ENCODE peak calls at places on chromosomes 4 and X, in four cellular contexts. One of them, this sample, is unnamed.

GRCh38 chr4:23932935-23933334 is 43.1 kb upstream of the PPARGC1A start:
- DNase-seq in HepG2: no peak
- DNase-seq in GM12878: no peak
- DNase-seq in K562: no peak
- DNase-seq in this sample: peak; percentile 43

GRCh38 chr4:155522201-155522600 is 144.4 kb upstream of the GUCY1A1 start:
- DNase-seq in K562: no peak
- DNase-seq in HepG2: no peak
- DNase-seq in GM12878: no peak
- DNase-seq in this sample: no peak

GRCh38 chrX:97524340-97524739 is 640.6 kb downstream of the RPA4 start:
- DNase-seq in GM12878: no peak
- DNase-seq in K562: no peak
- DNase-seq in HepG2: no peak
- DNase-seq in this sample: no peak

GRCh38 chr4:16457944-16458343 is 231.7 kb upstream of the TAPT1 start:
- DNase-seq in HepG2: no peak
- DNase-seq in GM12878: no peak
- DNase-seq in K562: no peak
- DNase-seq in this sample: no peak

GRCh38 chr4:55920571-55920970 is 28.2 kb upstream of the CEP135 start:
- DNase-seq in K562: no peak
- DNase-seq in GM12878: no peak
- DNase-seq in HepG2: no peak
- DNase-seq in this sample: no peak

GRCh38 chr4:26050212-26050643 is 136.2 kb downstream of the SMIM20 start:
- DNase-seq in GM12878: no peak
- DNase-seq in K562: no peak
- DNase-seq in HepG2: no peak
- DNase-seq in this sample: no peak

GRCh38 chr4:128787509-128788311 is 21.8 kb upstream of the JADE1 start:
- DNase-seq in K562: peak; percentile 75
- DNase-seq in GM12878: no peak
- DNase-seq in HepG2: no peak
- DNase-seq in this sample: no peak

GRCh38 chr4:118772149-118773081 is 63.5 kb downstream of the SEC24D start:
- DNase-seq in K562: peak; percentile 44
- DNase-seq in GM12878: no peak
- DNase-seq in HepG2: peak; percentile 18
- DNase-seq in this sample: no peak

GRCh38 chrX:155028749-155029360 is 2.2 kb downstream of the FUNDC2 start:
- DNase-seq in GM12878: no peak
- DNase-seq in K562: no peak
- DNase-seq in HepG2: no peak
- DNase-seq in this sample: no peak

GRCh38 chr4:93748380-93748779 is 80.2 kb upstream of the ATOH1 start:
- DNase-seq in K562: no peak
- DNase-seq in GM12878: no peak
- DNase-seq in HepG2: no peak
- DNase-seq in this sample: no peak

GRCh38 chrX:45775462-45775861 is 574.8 kb upstream of the DIPK2B start:
- DNase-seq in GM12878: no peak
- DNase-seq in K562: no peak
- DNase-seq in HepG2: no peak
- DNase-seq in this sample: no peak

GRCh38 chr4:173930329-173930967 is 353.0 kb downstream of the FBXO8 start:
- DNase-seq in GM12878: no peak
- DNase-seq in K562: no peak
- DNase-seq in HepG2: no peak
- DNase-seq in this sample: no peak

GRCh38 chrX:110081740-110082139 is 78.8 kb downstream of the TMEM164 start:
- DNase-seq in HepG2: no peak
- DNase-seq in GM12878: no peak
- DNase-seq in K562: no peak
- DNase-seq in this sample: no peak
- TF ChIP-seq CBX5 in HepG2: no peak
- TF ChIP-seq CBX5 in GM12878: no peak
- TF ChIP-seq CBX5 in K562: no peak
- TF ChIP-seq CBX5 in this sample: no peak

GRCh38 chr4:149584703-149585102 is 230.9 kb downstream of the IQCM start:
- DNase-seq in GM12878: no peak
- DNase-seq in HepG2: no peak
- DNase-seq in K562: no peak
- DNase-seq in this sample: no peak
- TF ChIP-seq CBX5 in GM12878: no peak
- TF ChIP-seq CBX5 in HepG2: no peak
- TF ChIP-seq CBX5 in K562: no peak
- TF ChIP-seq CBX5 in this sample: no peak

GRCh38 chrX:111041018-111041462 is 55.0 kb upstream of the PAK3 start:
- DNase-seq in K562: no peak
- DNase-seq in HepG2: peak; percentile 9
- DNase-seq in GM12878: no peak
- DNase-seq in this sample: no peak
- TF ChIP-seq CBX5 in K562: no peak
- TF ChIP-seq CBX5 in HepG2: no peak
- TF ChIP-seq CBX5 in GM12878: no peak
- TF ChIP-seq CBX5 in this sample: no peak

GRCh38 chr4:142818476-142818875 is 27.6 kb downstream of the INPP4B start:
- DNase-seq in HepG2: no peak
- DNase-seq in K562: no peak
- DNase-seq in GM12878: no peak
- DNase-seq in this sample: no peak
- TF ChIP-seq CBX5 in HepG2: no peak
- TF ChIP-seq CBX5 in K562: no peak
- TF ChIP-seq CBX5 in GM12878: no peak
- TF ChIP-seq CBX5 in this sample: no peak

GRCh38 chr4:54066718-54067129 is 2.3 kb upstream of the CHIC2 start:
- DNase-seq in HepG2: no peak
- DNase-seq in GM12878: no peak
- DNase-seq in K562: peak; percentile 70
- DNase-seq in this sample: no peak
- TF ChIP-seq CBX5 in HepG2: no peak
- TF ChIP-seq CBX5 in GM12878: no peak
- TF ChIP-seq CBX5 in K562: no peak
- TF ChIP-seq CBX5 in this sample: no peak

GRCh38 chr4:1381181-1381621 is 25.0 kb downstream of the NKX1-1 start:
- DNase-seq in K562: no peak
- DNase-seq in HepG2: no peak
- DNase-seq in GM12878: no peak
- DNase-seq in this sample: no peak
- TF ChIP-seq CBX5 in K562: no peak
- TF ChIP-seq CBX5 in HepG2: no peak
- TF ChIP-seq CBX5 in GM12878: no peak
- TF ChIP-seq CBX5 in this sample: no peak

GRCh38 chr4:80070880-80071620 is 2.0 kb downstream of the ANTXR2 start:
- DNase-seq in HepG2: peak; percentile 34
- DNase-seq in K562: no peak
- DNase-seq in GM12878: no peak
- DNase-seq in this sample: no peak
- TF ChIP-seq CBX5 in HepG2: no peak
- TF ChIP-seq CBX5 in K562: no peak
- TF ChIP-seq CBX5 in GM12878: no peak
- TF ChIP-seq CBX5 in this sample: no peak

GRCh38 chr4:124610214-124610613 is 102.3 kb downstream of the ANKRD50 start:
- DNase-seq in GM12878: no peak
- DNase-seq in K562: no peak
- DNase-seq in HepG2: no peak
- DNase-seq in this sample: no peak
- TF ChIP-seq CBX5 in GM12878: no peak
- TF ChIP-seq CBX5 in K562: no peak
- TF ChIP-seq CBX5 in HepG2: no peak
- TF ChIP-seq CBX5 in this sample: no peak

GRCh38 chrX:40189621-40190020 is 91.9 kb upstream of the BCOR start:
- DNase-seq in HepG2: no peak
- DNase-seq in K562: no peak
- DNase-seq in GM12878: no peak
- DNase-seq in this sample: no peak

GRCh38 chrX:40184968-40185367 is 87.2 kb upstream of the BCOR start:
- DNase-seq in K562: no peak
- DNase-seq in HepG2: no peak
- DNase-seq in GM12878: no peak
- DNase-seq in this sample: no peak

GRCh38 chrX:40192196-40192595 is 94.4 kb upstream of the BCOR start:
- DNase-seq in HepG2: no peak
- DNase-seq in GM12878: no peak
- DNase-seq in K562: no peak
- DNase-seq in this sample: no peak

DNA sequence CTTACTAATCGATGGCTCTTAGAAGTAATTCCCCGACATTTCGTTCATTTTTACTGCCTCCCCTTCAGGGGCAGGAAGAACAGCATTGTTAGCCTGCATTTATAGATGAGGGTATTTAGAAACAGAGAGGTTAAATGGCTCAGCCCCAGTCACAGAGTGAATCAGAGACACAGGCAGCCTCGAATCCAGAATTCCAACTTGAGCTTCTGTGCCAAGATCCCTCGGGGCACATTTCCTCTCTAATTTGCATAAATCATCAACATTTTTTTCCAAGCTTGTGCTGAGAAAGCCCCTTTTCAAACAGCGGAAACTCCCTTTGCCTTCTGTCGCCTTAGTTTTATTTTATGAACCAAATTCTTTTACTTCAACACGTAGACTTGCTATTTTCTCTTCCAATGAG is 91.3 kb upstream of the BCOR start:
- DNase-seq in HepG2: no peak
- DNase-seq in GM12878: no peak
- DNase-seq in K562: no peak
- DNase-seq in this sample: no peak
- TF ChIP-seq CBX5 in HepG2: no peak
- TF ChIP-seq CBX5 in GM12878: no peak
- TF ChIP-seq CBX5 in K562: no peak
- TF ChIP-seq CBX5 in this sample: no peak

GRCh38 chrX:84729809-84730208 is 227.6 kb upstream of the HDX start:
- DNase-seq in K562: peak; percentile 10
- DNase-seq in GM12878: peak; percentile 5
- DNase-seq in HepG2: peak; percentile 5
- DNase-seq in this sample: no peak
- TF ChIP-seq CBX5 in K562: no peak
- TF ChIP-seq CBX5 in GM12878: no peak
- TF ChIP-seq CBX5 in HepG2: no peak
- TF ChIP-seq CBX5 in this sample: no peak